ENCODE peak calls at places on chromosome 14, in six cellular contexts. H is K562, C is HepG2, X is SK-N-SH, J is H1, U is HCT116. F is an unnamed sample.

GRCh38 chr14:30227871-30228270 is 300.2 kb upstream of the PRKD1 start:
- DNase-seq in C (no peak), U (no peak), X (no peak), H (no peak), J (no peak), F (no peak)

GRCh38 chr14:52399886-52400599 is 85.9 kb downstream of the PTGER2 start:
- DNase-seq in H (no peak), U (peak; percentile 2), X (no peak), J (no peak), C (no peak), F (no peak)

GRCh38 chr14:94600148-94600545 is 12.0 kb upstream of the SERPINA3 start:
- DNase-seq in J (no peak), H (no peak), X (no peak), C (no peak), U (no peak), F (no peak)

GRCh38 chr14:75401356-75401755 is 26.5 kb upstream of the JDP2 start:
- DNase-seq in H (no peak), C (no peak), U (no peak), J (no peak), X (no peak), F (no peak)

GRCh38 chr14:23643533-23644194 is 7.5 kb downstream of the DHRS2 start:
- DNase-seq in X (no peak), H (no peak), U (no peak), C (no peak), J (no peak), F (no peak)

GRCh38 chr14:67513631-67514108 is 19.4 kb upstream of the PLEKHH1 start:
- DNase-seq in U (no peak), J (no peak), H (no peak), C (no peak), X (no peak), F (no peak)

GRCh38 chr14:54364555-54365415 is 32.0 kb upstream of the CDKN3 start:
- DNase-seq in U (no peak), H (no peak), C (peak; percentile 83), J (no peak), X (no peak), F (no peak)

GRCh38 chr14:72104011-72104613 is 171.9 kb downstream of the RGS6 start:
- DNase-seq in U (peak; percentile 3), H (peak; percentile 52), J (peak; percentile 21), C (no peak), X (peak; percentile 36), F (no peak)

GRCh38 chr14:72518809-72519377 is 375.0 kb downstream of the DPF3 start:
- DNase-seq in X (no peak), H (no peak), U (no peak), J (no peak), C (no peak), F (no peak)

GRCh38 chr14:87944987-87945604 is 47.9 kb downstream of the GALC start:
- DNase-seq in U (peak; percentile 33), J (no peak), X (peak; percentile 3), C (peak; percentile 29), H (peak; percentile 15), F (peak; percentile 10)

GRCh38 chr14:93986972-93987371 is 10.1 kb upstream of the CCDC197 start:
- DNase-seq in U (no peak), H (no peak), C (no peak), J (no peak), X (no peak), F (no peak)

GRCh38 chr14:56120091-56120632 is 2.0 kb downstream of the PELI2 start:
- DNase-seq in H (no peak), U (no peak), C (no peak), J (no peak), X (peak; percentile 15), F (no peak)

GRCh38 chr14:22418631-22419030 is 170.4 kb downstream of the DAD1 start:
- DNase-seq in J (no peak), U (no peak), X (peak; percentile 5), H (no peak), C (no peak), F (no peak)
- TF ChIP-seq SIN3A in J (no peak), U (no peak), X (no peak), H (no peak), C (no peak), F (no peak)

DNA sequence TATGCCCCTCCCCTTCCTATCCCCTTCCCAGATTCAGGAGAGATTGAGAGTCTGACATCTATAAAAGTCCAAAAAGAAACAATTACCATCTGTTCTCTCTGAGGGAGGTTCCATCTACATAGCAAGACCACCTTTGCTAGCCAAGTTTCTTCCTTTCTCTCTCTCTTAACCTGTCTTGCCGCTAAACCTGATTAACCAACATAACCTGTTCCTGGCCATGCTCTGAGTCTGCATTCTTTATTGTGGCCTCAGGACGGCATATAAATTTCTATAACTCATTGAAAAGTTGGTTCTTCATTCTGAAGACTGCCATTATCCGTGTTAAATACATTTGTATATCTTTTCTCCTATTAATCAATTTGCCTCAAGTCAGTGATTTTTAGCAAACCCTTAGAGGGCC is 594.0 kb downstream of the KCNH5 start:
- DNase-seq in U (no peak), C (no peak), H (no peak), J (no peak), X (no peak), F (no peak)
- TF ChIP-seq SIN3A in U (no peak), C (no peak), H (no peak), J (no peak), X (no peak), F (no peak)

DNA sequence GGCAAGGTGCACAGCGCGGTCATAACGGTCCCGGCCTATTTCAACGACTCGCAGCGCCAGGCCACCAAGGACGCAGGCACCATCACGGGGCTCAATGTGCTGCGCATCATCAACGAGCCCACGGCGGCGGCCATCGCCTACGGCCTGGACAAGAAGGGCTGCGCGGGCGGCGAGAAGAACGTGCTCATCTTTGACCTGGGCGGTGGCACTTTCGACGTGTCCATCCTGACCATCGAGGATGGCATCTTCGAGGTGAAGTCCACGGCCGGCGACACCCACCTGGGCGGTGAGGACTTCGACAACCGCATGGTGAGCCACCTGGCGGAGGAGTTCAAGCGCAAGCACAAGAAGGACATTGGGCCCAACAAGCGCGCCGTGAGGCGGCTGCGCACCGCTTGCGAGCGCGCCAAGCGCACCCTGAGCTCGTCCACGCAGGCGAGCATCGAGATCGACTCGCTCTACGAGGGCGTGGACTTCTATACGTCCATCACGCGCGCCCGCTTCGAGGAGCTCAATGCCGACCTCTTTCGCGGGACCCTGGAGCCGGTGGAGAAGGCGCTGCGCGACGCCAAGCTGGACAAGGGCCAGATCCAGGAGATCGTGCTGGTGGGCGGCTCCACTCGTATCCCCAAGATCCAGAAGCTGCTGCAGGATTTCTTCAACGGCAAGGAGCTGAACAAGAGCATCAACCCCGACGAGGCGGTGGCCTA is 875 bp downstream of the HSPA2 start:
- DNase-seq in H (no peak), C (no peak), J (no peak), U (no peak), X (no peak), F (no peak)
- TF ChIP-seq SIN3A in H (no peak), C (no peak), J (no peak), U (no peak), X (no peak), F (no peak)

DNA sequence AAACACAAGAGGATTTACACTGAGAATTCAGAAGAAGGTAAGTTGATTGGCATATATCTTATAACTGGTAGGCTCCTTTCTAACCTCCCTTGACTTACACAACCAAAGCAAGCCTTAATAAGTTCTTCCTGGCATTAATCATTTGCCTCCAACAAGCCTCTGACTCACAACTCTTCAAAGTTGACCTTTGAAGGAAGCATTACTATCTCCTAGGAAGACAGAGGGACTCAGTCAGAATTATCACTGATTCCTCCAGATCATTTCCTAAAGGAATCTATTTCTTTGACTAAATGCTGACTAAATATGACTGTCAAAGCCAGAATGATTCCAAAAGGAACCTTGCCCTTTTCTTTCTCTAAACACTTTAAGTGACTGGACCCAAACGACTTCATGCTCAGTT is 128.4 kb downstream of the KLHL28 start:
- DNase-seq in C (no peak), H (no peak), U (peak; percentile 24), J (no peak), X (no peak), F (no peak)
- TF ChIP-seq SIN3A in C (no peak), H (no peak), U (no peak), J (no peak), X (no peak), F (no peak)

GRCh38 chr14:100899841-100900771 is 3.4 kb downstream of the RTL1 start:
- DNase-seq in X (peak; percentile 57), C (peak; percentile 91), U (no peak), H (peak; percentile 28), J (no peak), F (no peak)
- TF ChIP-seq SIN3A in X (no peak), C (no peak), U (no peak), H (no peak), J (no peak), F (no peak)

DNA sequence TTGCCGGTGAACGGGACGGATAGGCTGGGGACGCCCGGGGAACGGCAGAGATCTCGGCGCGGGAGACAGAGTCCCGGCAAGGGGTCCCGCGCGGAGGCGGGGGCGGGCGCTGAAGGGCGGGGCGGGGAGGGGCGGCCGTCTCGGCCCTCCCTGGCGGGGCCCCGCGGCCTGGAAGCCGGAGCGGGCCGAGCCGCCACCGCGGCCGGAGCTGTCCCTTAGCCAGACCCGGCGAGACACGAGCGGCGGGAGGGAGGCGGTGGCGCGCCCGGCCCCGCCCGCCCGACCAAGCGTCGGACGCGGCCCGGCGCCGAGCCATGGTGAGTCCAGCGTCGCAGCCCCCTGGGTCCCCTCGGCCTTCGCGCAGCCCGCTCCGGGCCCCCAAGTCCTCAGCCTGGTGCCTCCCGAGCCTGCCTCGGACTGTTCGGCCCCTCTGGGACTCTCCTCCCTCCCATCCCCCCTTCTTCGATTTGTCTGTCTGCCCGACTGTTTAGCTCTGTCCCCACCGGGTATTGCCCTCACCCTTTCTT is at the start of gene ARHGEF40:
- DNase-seq in C (no peak), H (peak; percentile 81), J (no peak), U (no peak), X (peak; percentile 87), F (no peak)
- TF ChIP-seq SIN3A in C (no peak), H (no peak), J (peak; percentile 61), U (no peak), X (no peak), F (no peak)

GRCh38 chr14:34179723-34180122 is 228.8 kb upstream of the EGLN3 start:
- DNase-seq in X (no peak), H (no peak), U (no peak), J (no peak), C (no peak), F (no peak)
- TF ChIP-seq SIN3A in X (no peak), H (no peak), U (no peak), J (no peak), C (no peak), F (no peak)

DNA sequence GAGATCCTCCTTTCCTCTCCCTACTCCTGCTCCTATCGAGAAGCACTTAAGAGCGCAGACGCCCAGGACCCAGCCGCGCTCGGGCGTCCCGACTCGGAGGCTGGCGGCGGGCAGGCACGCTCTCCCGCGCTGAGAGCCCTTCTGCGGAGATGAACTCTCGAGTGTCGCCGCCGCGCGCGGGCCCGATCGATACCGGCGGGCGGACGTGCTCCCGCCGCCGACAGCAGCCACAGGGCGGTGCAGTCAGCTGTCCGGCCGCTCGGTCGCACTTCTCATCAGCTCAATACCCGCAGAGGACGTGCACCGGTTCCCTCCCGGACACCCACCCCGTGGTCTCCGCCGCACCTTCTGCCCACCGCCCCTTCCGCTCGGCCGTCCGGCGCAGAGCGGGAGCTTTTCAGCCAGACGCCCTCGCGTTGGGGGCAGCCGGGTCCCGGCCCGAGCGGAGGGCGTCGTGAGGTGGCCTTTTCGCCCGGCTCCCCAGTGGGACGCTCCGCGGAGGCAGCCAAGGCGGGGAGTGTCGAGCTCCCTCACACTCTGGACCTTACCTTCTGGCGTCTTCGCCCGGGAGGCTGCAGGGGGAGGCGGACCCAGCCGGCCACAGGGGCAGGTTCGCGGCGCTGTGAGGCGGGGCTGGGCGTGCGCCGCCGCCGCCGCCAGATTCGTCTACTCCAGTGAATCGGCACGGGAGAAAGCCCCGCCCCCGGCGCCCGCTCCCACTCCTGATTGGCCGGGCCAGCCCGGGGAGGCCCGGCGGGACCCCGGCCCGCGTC is 421 bp upstream of the INSM2 start:
- DNase-seq in C (peak; percentile 70), H (peak; percentile 62), U (no peak), X (peak; percentile 96), J (no peak), F (no peak)
- TF ChIP-seq SIN3A in C (no peak), H (no peak), U (no peak), X (no peak), J (no peak), F (no peak)